ENCODE peak calls at places on chromosome X, in nine cellular contexts. J is endothelial cell; N is naive thymus-derived CD8-positive, alpha-beta T cell; B is AG08396; D is colonic mucosa; E is CD8-positive, alpha-beta T cell; X is ovary; C is erythroblast; M is occipital lobe. S is an unnamed sample.

GRCh38 chrX:100720301-100720700 is 11.6 kb downstream of the SYTL4 start:
- DNase-seq in B (no peak), N (no peak), X (no peak), E (no peak), C (no peak), M (no peak), J (no peak), D (no peak), S (no peak)

GRCh38 chrX:49995021-49995731 is 72.8 kb downstream of the CLCN5 start:
- DNase-seq in B (peak; percentile 27), M (no peak), X (no peak), J (no peak), E (no peak), N (no peak), D (no peak), C (no peak), S (no peak)

GRCh38 chrX:75522565-75523411 is at the start of gene ZDHHC15:
- DNase-seq in J (peak; percentile 63), N (peak; percentile 26), X (peak; percentile 66), D (peak; percentile 18), C (no peak), E (no peak), B (no peak), M (peak; percentile 70), S (no peak)

GRCh38 chrX:16970977-16971376 is 24.5 kb downstream of the REPS2 start:
- DNase-seq in M (no peak), J (no peak), D (no peak), N (no peak), X (no peak), C (no peak), B (no peak), E (no peak), S (no peak)

GRCh38 chrX:96407043-96407442 is 277.6 kb upstream of the DIAPH2 start:
- DNase-seq in B (peak; percentile 21), D (peak; percentile 66), X (peak; percentile 55), M (no peak), J (no peak), N (no peak), E (no peak), C (no peak), S (peak; percentile 71)

GRCh38 chrX:150408007-150408406 is 44.9 kb downstream of the MAMLD1 start:
- DNase-seq in J (no peak), N (no peak), X (no peak), D (no peak), E (no peak), B (no peak), C (no peak), M (no peak), S (no peak)

GRCh38 chrX:4314586-4314985 is 601.1 kb upstream of the PRKX start:
- DNase-seq in M (no peak), C (no peak), E (no peak), D (no peak), N (no peak), B (no peak), J (no peak), X (no peak), S (no peak)

GRCh38 chrX:41621236-41621651 is 67.5 kb upstream of the GPR34 start:
- DNase-seq in E (no peak), D (no peak), C (peak; percentile 78), B (no peak), N (no peak), M (no peak), J (no peak), X (no peak), S (no peak)

GRCh38 chrX:139194571-139195280 is 335.8 kb upstream of the F9 start:
- DNase-seq in B (no peak), J (peak; percentile 5), C (no peak), D (no peak), X (peak; percentile 11), M (no peak), E (no peak), N (no peak), S (peak; percentile 49)

GRCh38 chrX:13764765-13765164 is 30.2 kb downstream of the OFD1 start:
- DNase-seq in N (no peak), D (no peak), J (peak; percentile 45), X (no peak), C (peak; percentile 0), E (no peak), B (no peak), M (no peak), S (no peak)

GRCh38 chrX:140447150-140447549 is 57.7 kb downstream of the SOX3 start:
- DNase-seq in C (no peak), M (no peak), X (no peak), D (no peak), E (no peak), J (no peak), B (no peak), N (no peak), S (no peak)

GRCh38 chrX:7435822-7436221 is 287.9 kb upstream of the PUDP start:
- DNase-seq in E (no peak), M (no peak), N (no peak), X (no peak), D (no peak), B (no peak), J (no peak), C (no peak), S (no peak)

GRCh38 chrX:84611843-84612636 is 109.8 kb upstream of the HDX start:
- DNase-seq in N (no peak), X (no peak), E (no peak), J (no peak), B (no peak), C (no peak), M (no peak), D (no peak), S (no peak)

GRCh38 chrX:103372886-103373285 is 3.5 kb upstream of the BEX3 start:
- DNase-seq in X (no peak), N (no peak), E (no peak), D (no peak), M (no peak), J (no peak), B (no peak), C (no peak), S (no peak)

GRCh38 chrX:14352511-14352910 is 176.8 kb upstream of the GLRA2 start:
- DNase-seq in J (no peak), E (no peak), C (no peak), B (no peak), N (no peak), X (no peak), M (no peak), D (no peak), S (no peak)

GRCh38 chrX:136147320-136147901 is at the start of gene FHL1:
- DNase-seq in X (peak; percentile 75), C (peak; percentile 17), J (peak; percentile 13), D (peak; percentile 50), N (peak; percentile 56), M (peak; percentile 43), B (peak; percentile 75), E (no peak), S (peak; percentile 61)

GRCh38 chrX:68415289-68415688 is 18.0 kb downstream of the OPHN1 start:
- DNase-seq in D (no peak), E (no peak), X (no peak), B (peak; percentile 16), M (no peak), J (no peak), N (no peak), C (no peak), S (no peak)

GRCh38 chrX:109264878-109265277 is 217.0 kb downstream of the GUCY2F start:
- DNase-seq in C (no peak), E (no peak), B (no peak), M (no peak), D (no peak), J (no peak), X (no peak), N (no peak), S (no peak)

GRCh38 chrX:150236304-150236703 is 126.8 kb upstream of the MAMLD1 start:
- DNase-seq in N (no peak), X (no peak), M (no peak), C (no peak), E (no peak), B (no peak), D (peak; percentile 3), J (no peak), S (no peak)

GRCh38 chrX:26070882-26071281 is 67.3 kb upstream of the MAGEB18 start:
- DNase-seq in M (no peak), E (no peak), D (no peak), J (no peak), C (no peak), B (no peak), X (no peak), N (no peak), S (no peak)

GRCh38 chrX:29662759-29663503 is 552.4 kb upstream of the MAGEB2 start:
- DNase-seq in C (no peak), N (no peak), X (no peak), E (no peak), M (no peak), J (no peak), D (no peak), B (peak; percentile 68), S (no peak)

GRCh38 chrX:68942141-68942540 is 113.3 kb downstream of the EFNB1 start:
- DNase-seq in J (no peak), N (no peak), D (peak; percentile 23), E (no peak), X (no peak), M (no peak), C (no peak), B (peak; percentile 2), S (no peak)

GRCh38 chrX:63658920-63659319 is 126.1 kb downstream of the ARHGEF9 start:
- DNase-seq in E (no peak), X (no peak), D (no peak), C (no peak), B (no peak), J (no peak), M (no peak), N (no peak), S (no peak)

GRCh38 chrX:138708268-138708667 is 3.2 kb downstream of the FGF13 start:
- DNase-seq in C (no peak), M (no peak), B (no peak), D (no peak), X (no peak), E (no peak), J (no peak), N (no peak), S (no peak)

GRCh38 chrX:153723351-153724251 is 586 bp downstream of the BCAP31 start:
- DNase-seq in M (no peak), J (peak; percentile 42), X (peak; percentile 55), D (peak; percentile 53), C (peak; percentile 72), N (peak; percentile 63), B (peak; percentile 54), E (peak; percentile 14), S (peak; percentile 70)

GRCh38 chrX:122026665-122027064 is 979.3 kb downstream of the GLUD2 start:
- DNase-seq in M (no peak), D (no peak), X (no peak), N (no peak), B (no peak), C (no peak), J (no peak), E (no peak), S (no peak)

GRCh38 chrX:26915064-26915463 is 548.1 kb downstream of the PPP4R3C start:
- DNase-seq in N (no peak), D (no peak), M (no peak), C (no peak), X (no peak), B (no peak), J (no peak), E (no peak), S (no peak)

GRCh38 chrX:48558270-48558669 is 16.0 kb upstream of the RBM3 start:
- DNase-seq in M (no peak), C (peak; percentile 22), E (no peak), X (no peak), D (no peak), N (no peak), J (no peak), B (peak; percentile 57), S (no peak)

GRCh38 chrX:115177941-115178340 is 11.3 kb upstream of the RBMXL3 start:
- DNase-seq in E (no peak), N (no peak), M (no peak), C (no peak), X (no peak), D (no peak), B (no peak), J (no peak), S (no peak)

GRCh38 chrX:134714633-134715110 is 56.4 kb upstream of the PLAC1 start:
- DNase-seq in J (no peak), X (no peak), B (no peak), N (no peak), M (no peak), C (no peak), D (no peak), E (no peak), S (no peak)

GRCh38 chrX:124216396-124217124 is 115.9 kb upstream of the TEX13D start:
- DNase-seq in C (no peak), J (no peak), M (no peak), E (no peak), D (no peak), X (no peak), B (no peak), N (no peak), S (no peak)